ENCODE peak calls at places on chromosome 21, in ten cellular contexts. M is GM23338; A is cardiac fibroblast; L is tibial artery; E is kidney; W is HEK293T; R is stimulated activated CD8-positive, alpha-beta memory T cell treated with anti-CD3 and anti-CD28 coated beads, Interleukin-2, amount 100 ng/mL, for 48 hours; D is GF-D8; Y is neuronal stem cell; I is non-pigmented ciliary epithelial cell. N is an unnamed sample.

GRCh38 chr21:36854391-36854790 is 112.1 kb downstream of the HLCS start:
- DNase-seq in M (peak; percentile 89), A (peak; percentile 59), L (no peak), E (no peak), W (peak; percentile 77), R (peak; percentile 4), D (no peak), Y (peak; percentile 62), I (no peak), N (no peak)

GRCh38 chr21:46634966-46635323 is 529 bp upstream of the PRMT2 start:
- DNase-seq in M (peak; percentile 95), A (peak; percentile 89), L (peak; percentile 67), E (no peak), W (no peak), R (no peak), D (peak; percentile 87), Y (peak; percentile 74), I (peak; percentile 56), N (no peak)

GRCh38 chr21:44487831-44488230 is 32.5 kb downstream of the LRRC3 start:
- DNase-seq in M (peak; percentile 82), A (peak; percentile 58), L (no peak), E (no peak), W (peak; percentile 39), R (peak; percentile 32), D (no peak), Y (no peak), I (no peak), N (no peak)

GRCh38 chr21:19123053-19123452 is 719.5 kb upstream of the TMPRSS15 start:
- DNase-seq in M (no peak), A (no peak), L (no peak), E (no peak), W (no peak), R (no peak), D (no peak), Y (no peak), I (no peak), N (no peak)

GRCh38 chr21:39000496-39000895 is 182.8 kb downstream of the PSMG1 start:
- DNase-seq in M (no peak), A (peak; percentile 66), L (no peak), E (peak; percentile 77), W (no peak), R (no peak), D (no peak), Y (no peak), I (no peak), N (no peak)

GRCh38 chr21:33817663-33818433 is 97.8 kb downstream of the ATP5PO start:
- DNase-seq in M (no peak), A (no peak), L (no peak), E (no peak), W (peak; percentile 60), R (no peak), D (no peak), Y (no peak), I (no peak), N (no peak)

GRCh38 chr21:20250337-20250736 is 747.9 kb upstream of the NCAM2 start:
- DNase-seq in M (no peak), A (no peak), L (no peak), E (no peak), W (no peak), R (no peak), D (no peak), Y (no peak), I (no peak), N (no peak)

GRCh38 chr21:29130234-29130993 is at the start of gene MAP3K7CL:
- DNase-seq in M (no peak), A (peak; percentile 99), L (peak; percentile 67), E (peak; percentile 87), W (no peak), R (no peak), D (no peak), Y (no peak), I (peak; percentile 100), N (no peak)

GRCh38 chr21:39799178-39799577 is 54.2 kb downstream of the IGSF5 start:
- DNase-seq in M (no peak), A (no peak), L (no peak), E (no peak), W (no peak), R (no peak), D (no peak), Y (no peak), I (no peak), N (no peak)

GRCh38 chr21:38470762-38471161 is 27.5 kb downstream of the ERG start:
- DNase-seq in M (no peak), A (peak; percentile 63), L (no peak), E (no peak), W (no peak), R (no peak), D (no peak), Y (no peak), I (no peak), N (no peak)

GRCh38 chr21:44694776-44695175 is 2.2 kb upstream of the KRTAP10-12 start:
- DNase-seq in M (no peak), A (no peak), L (no peak), E (peak; percentile 29), W (no peak), R (no peak), D (no peak), Y (no peak), I (no peak), N (no peak)

N was measured in chondrocyte.